ENCODE peak calls at places on chromosomes 1 and 21, in six cellular contexts. F is H54, S is spleen, I is AG08396, J is putamen, M is mucosa of descending colon. V is an unnamed sample.

GRCh38 chr1:145977486-145978476 is 13.3 kb downstream of the POLR3GL start:
- DNase-seq in M (peak), I (peak), J (peak), S (peak), F (no peak), V (no peak)

GRCh38 chr1:156767879-156768608 is 709 bp downstream of the PRCC start:
- DNase-seq in I (peak), M (peak), J (no peak), S (peak), F (no peak), V (no peak)

GRCh38 chr1:243354511-243355153 is 98.8 kb downstream of the SDCCAG8 start:
- DNase-seq in F (no peak), S (no peak), I (peak), J (no peak), M (no peak), V (no peak)

GRCh38 chr1:156493154-156493631 is 7.4 kb downstream of the MEF2D start:
- DNase-seq in J (no peak), S (no peak), M (no peak), I (no peak), F (no peak), V (no peak)

GRCh38 chr1:16971330-16972209 is 8.8 kb downstream of the MFAP2 start:
- DNase-seq in M (no peak), I (peak), S (no peak), F (no peak), J (no peak), V (no peak)

GRCh38 chr21:41166947-41167346 is 1.0 kb upstream of the BACE2 start:
- DNase-seq in J (no peak), M (peak), S (no peak), I (no peak), F (no peak), V (no peak)

GRCh38 chr1:31886866-31887265 is 51.3 kb downstream of the PTP4A2 start:
- DNase-seq in S (no peak), J (no peak), F (no peak), I (no peak), M (no peak), V (no peak)

GRCh38 chr1:234768569-234769283 is 158.7 kb upstream of the IRF2BP2 start:
- DNase-seq in S (no peak), F (no peak), M (peak), I (no peak), J (no peak), V (no peak)

GRCh38 chr1:165454211-165454610 is 9.3 kb upstream of the RXRG start:
- DNase-seq in M (no peak), F (no peak), I (no peak), S (no peak), J (no peak), V (no peak)

GRCh38 chr1:17098440-17099317 is 20.6 kb downstream of the PADI2 start:
- DNase-seq in J (peak), I (no peak), F (no peak), M (no peak), S (no peak), V (no peak)

GRCh38 chr1:148010527-148010926 is 82.3 kb downstream of the GPR89B start:
- DNase-seq in S (no peak), I (no peak), J (no peak), M (no peak), F (no peak), V (no peak)

GRCh38 chr1:9319789-9320519 is 27.3 kb downstream of the SPSB1 start:
- DNase-seq in S (no peak), J (no peak), M (no peak), F (no peak), I (no peak), V (no peak)